ENCODE peak calls at places on chromosome 11, in four cellular contexts. C, B, X and K are unnamed samples.

GRCh38 chr11:1625541-1625940 is 3.6 kb upstream of the KRTAP5-4 start:
- DNase-seq in C (no peak), B (no peak), X (no peak), K (no peak)

GRCh38 chr11:128473631-128474030 is 113.7 kb downstream of the ETS1 start:
- DNase-seq in C (no peak), B (no peak), X (no peak), K (no peak)

GRCh38 chr11:110415081-110415480 is 14.7 kb upstream of the FDX1 start:
- DNase-seq in C (no peak), B (no peak), X (no peak), K (no peak)

GRCh38 chr11:8269636-8270035 is 6.0 kb upstream of the LMO1 start:
- DNase-seq in C (no peak), B (no peak), X (no peak), K (no peak)

GRCh38 chr11:34570584-34570983 is 50.3 kb upstream of the EHF start:
- DNase-seq in C (no peak), B (peak; percentile 27), X (no peak), K (no peak)

GRCh38 chr11:827146-827860 is 416 bp upstream of the CRACR2B start:
- DNase-seq in C (peak; percentile 47), B (peak; percentile 56), X (peak; percentile 55), K (peak; percentile 77)

GRCh38 chr11:3710485-3711259 is 39.5 kb upstream of the CHRNA10 start:
- DNase-seq in C (no peak), B (no peak), X (no peak), K (no peak)

GRCh38 chr11:19962795-19963163 is 197.5 kb downstream of the DBX1 start:
- DNase-seq in C (no peak), B (no peak), X (no peak), K (no peak)

GRCh38 chr11:76768091-76769047 is 14.8 kb upstream of the TSKU start:
- DNase-seq in C (peak; percentile 29), B (no peak), X (no peak), K (no peak)

GRCh38 chr11:69554849-69555248 is 73.4 kb downstream of the LINC01488 start:
- DNase-seq in C (peak; percentile 11), B (no peak), X (no peak), K (no peak)

GRCh38 chr11:126034880-126035279 is 27.8 kb downstream of the CDON start:
- DNase-seq in C (no peak), B (no peak), X (no peak), K (no peak)
- TF ChIP-seq FOXJ3 in C (no peak), B (no peak), X (no peak), K (no peak)

DNA sequence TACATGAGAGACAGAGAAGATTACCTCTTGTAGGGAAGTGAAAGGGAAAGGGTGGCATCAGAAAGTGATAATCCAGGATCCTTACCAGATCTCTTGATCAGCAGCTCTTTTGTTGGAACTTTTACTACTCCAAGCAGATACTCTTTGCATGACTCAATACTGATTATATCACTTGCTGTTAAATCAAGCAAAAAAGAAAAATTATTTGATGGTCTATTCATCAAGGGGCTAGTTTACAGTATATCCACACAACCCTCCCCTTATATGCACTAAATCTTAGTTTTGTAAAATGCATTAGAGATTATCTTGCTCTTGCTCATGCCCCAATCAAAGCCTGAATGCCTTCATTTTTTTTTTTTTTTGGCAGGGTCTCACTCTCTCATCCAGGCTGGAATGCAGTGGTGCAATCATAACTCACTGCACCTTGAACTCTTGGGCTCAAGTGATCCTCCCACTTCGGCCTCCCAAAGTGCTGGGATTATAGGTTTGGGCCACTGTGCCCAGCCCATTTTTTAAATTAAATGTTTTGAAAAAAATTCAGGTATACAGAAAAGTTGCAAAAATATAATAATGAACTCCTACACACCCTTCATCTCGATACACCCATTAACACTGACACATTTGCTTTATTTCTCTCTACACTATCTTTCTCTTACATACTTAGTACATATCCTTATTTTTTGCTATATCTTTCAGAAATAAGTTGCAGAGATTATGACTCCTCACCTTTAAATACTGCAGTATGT is 76.1 kb upstream of the UCP3 start:
- DNase-seq in C (peak; percentile 79), B (no peak), X (no peak), K (no peak)
- TF ChIP-seq FOXJ3 in C (no peak), B (no peak), X (no peak), K (no peak)

GRCh38 chr11:95827661-95828060 is 37.4 kb downstream of the CEP57 start:
- DNase-seq in C (no peak), B (no peak), X (no peak), K (no peak)

GRCh38 chr11:95829580-95830259 is 39.4 kb downstream of the CEP57 start:
- DNase-seq in C (no peak), B (no peak), X (peak; percentile 10), K (no peak)

GRCh38 chr11:95833378-95833777 is 43.1 kb downstream of the CEP57 start:
- DNase-seq in C (no peak), B (no peak), X (no peak), K (no peak)

GRCh38 chr11:95832763-95833162 is 42.5 kb downstream of the CEP57 start:
- DNase-seq in C (no peak), B (no peak), X (no peak), K (no peak)

GRCh38 chr11:95831198-95831883 is 41.0 kb downstream of the CEP57 start:
- DNase-seq in C (no peak), B (no peak), X (no peak), K (no peak)
- TF ChIP-seq FOXJ3 in C (no peak), B (no peak), X (no peak), K (no peak)

GRCh38 chr11:118766035-118766434 is 24.9 kb downstream of the DDX6 start:
- DNase-seq in C (no peak), B (no peak), X (no peak), K (no peak)

GRCh38 chr11:118768715-118769114 is 22.2 kb downstream of the DDX6 start:
- DNase-seq in C (peak; percentile 12), B (no peak), X (no peak), K (no peak)

GRCh38 chr11:118774032-118774431 is 16.9 kb downstream of the DDX6 start:
- DNase-seq in C (no peak), B (no peak), X (no peak), K (no peak)

GRCh38 chr11:118771481-118772278 is 19.3 kb downstream of the DDX6 start:
- DNase-seq in C (no peak), B (no peak), X (no peak), K (no peak)
- TF ChIP-seq FOXJ3 in C (no peak), B (no peak), X (no peak), K (no peak)

DNA sequence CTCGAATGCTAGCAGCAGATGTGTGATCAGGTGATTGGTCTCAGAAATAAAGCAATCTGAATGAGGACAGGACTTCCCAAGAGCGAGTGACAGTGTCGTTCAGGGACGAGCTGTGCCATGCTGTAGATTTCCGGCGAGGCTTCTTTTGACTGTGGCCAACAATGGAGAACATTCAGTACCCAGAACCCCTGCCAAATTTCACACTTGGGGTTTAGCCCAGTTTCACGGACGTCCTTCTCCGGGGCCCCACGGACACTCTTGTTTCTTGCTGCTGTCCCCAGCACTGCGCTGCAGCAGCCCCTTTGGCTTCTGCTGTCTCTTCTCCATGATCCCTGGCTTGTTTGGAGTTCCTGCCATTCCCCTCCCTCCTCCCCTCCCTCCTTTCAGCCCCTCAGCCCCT is 115.1 kb upstream of the GRAMD1B start:
- DNase-seq in C (no peak), B (no peak), X (no peak), K (no peak)
- TF ChIP-seq FOXJ3 in C (no peak), B (no peak), X (no peak), K (no peak)

GRCh38 chr11:133560467-133560866 is 28.2 kb upstream of the OPCML start:
- DNase-seq in C (no peak), B (no peak), X (no peak), K (no peak)
- TF ChIP-seq FOXJ3 in C (no peak), B (no peak), X (no peak), K (no peak)

DNA sequence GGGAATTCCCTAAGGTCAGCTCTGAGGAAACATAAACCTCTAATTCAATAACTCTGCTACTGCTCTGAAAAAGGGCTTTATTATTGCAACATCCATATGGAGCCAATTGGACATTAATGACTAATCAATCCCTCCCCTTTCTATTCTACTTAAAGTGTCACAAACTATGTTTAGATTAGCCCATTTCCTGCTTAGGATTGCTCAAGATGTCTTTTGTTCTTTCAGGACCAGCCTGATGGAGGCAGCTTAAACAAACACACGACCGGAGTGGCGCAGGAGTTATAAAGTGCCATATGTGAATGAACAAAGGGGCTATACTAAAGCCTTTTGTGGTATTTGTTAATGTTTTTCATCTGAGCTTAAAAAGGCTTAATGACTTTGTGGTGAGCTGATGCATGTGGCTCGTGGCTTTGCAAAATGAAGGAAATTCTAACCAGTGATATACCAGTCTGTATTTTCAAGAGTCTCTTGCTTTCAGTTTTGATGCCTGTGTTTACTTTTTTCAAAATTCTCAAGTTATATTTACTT is 354.4 kb downstream of the SOX6 start:
- DNase-seq in C (peak; percentile 92), B (no peak), X (no peak), K (no peak)
- TF ChIP-seq FOXJ3 in C (peak; percentile 23), B (no peak), X (no peak), K (no peak)

DNA sequence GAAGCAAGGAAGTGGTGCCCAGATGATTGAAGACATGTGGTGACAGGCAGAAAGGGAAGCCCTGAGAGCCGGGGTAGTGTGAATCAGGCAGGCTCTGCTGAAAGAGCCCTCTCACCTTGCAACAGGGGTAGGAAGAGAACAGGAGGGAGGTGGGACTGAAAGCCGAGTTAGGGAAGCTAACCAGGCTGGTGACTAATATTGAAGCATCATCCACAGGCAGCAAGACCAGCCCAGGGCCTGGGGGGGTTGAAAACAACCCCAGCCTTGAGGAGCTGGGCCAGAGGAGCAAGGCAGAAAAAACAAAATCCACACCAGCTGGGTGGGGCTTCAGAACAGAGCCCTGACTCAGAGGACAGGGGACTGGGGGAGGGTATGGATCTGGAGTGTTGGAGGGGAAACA is 35.0 kb upstream of the CRTAM start:
- DNase-seq in C (no peak), B (no peak), X (no peak), K (no peak)
- TF ChIP-seq FOXJ3 in C (no peak), B (no peak), X (no peak), K (no peak)